ENCODE peak calls at places on chromosomes 7 and 10, in ten cellular contexts. H, C, Y, Z, G, A, U, N, V and J are unnamed samples.

GRCh38 chr7:11830582-11831382 is 1.2 kb downstream of the THSD7A start:
- DNase-seq in A (peak), H (peak), U (no peak), V (peak), Z (no peak), C (no peak), Y (no peak), G (peak), N (peak), J (no peak)

GRCh38 chr7:47759056-47759706 is 177.3 kb upstream of the TNS3 start:
- DNase-seq in A (peak), C (no peak), G (no peak), V (no peak), N (peak), U (no peak), Y (peak), Z (peak), H (no peak), J (no peak)

GRCh38 chr10:75939541-75939940 is 508.1 kb downstream of the LRMDA start:
- DNase-seq in H (no peak), U (no peak), N (no peak), V (no peak), Y (no peak), C (no peak), G (no peak), A (no peak), Z (no peak), J (no peak)

GRCh38 chr7:125127304-125127703 is 197.7 kb upstream of the POT1 start:
- DNase-seq in C (no peak), N (no peak), V (no peak), H (no peak), Z (no peak), U (no peak), Y (no peak), A (no peak), G (no peak), J (no peak)

GRCh38 chr10:77636967-77637473 is 588 bp downstream of the KCNMA1 start:
- DNase-seq in C (no peak), H (no peak), Y (no peak), V (no peak), U (no peak), A (no peak), N (no peak), G (no peak), Z (no peak), J (no peak)

GRCh38 chr7:8549043-8549442 is 115.6 kb downstream of the NXPH1 start:
- DNase-seq in V (no peak), A (no peak), Z (no peak), H (no peak), U (no peak), G (no peak), Y (no peak), C (no peak), N (no peak), J (no peak)

GRCh38 chr7:115240242-115240641 is 318.3 kb downstream of the MDFIC start:
- DNase-seq in C (no peak), V (no peak), H (no peak), A (no peak), G (no peak), N (no peak), Y (no peak), U (no peak), Z (no peak), J (no peak)

GRCh38 chr10:49284356-49284755 is 14.6 kb upstream of the C10orf71 start:
- DNase-seq in Z (no peak), N (no peak), A (no peak), U (no peak), Y (no peak), C (no peak), H (no peak), V (no peak), G (no peak), J (no peak)

GRCh38 chr7:43112088-43112940 is at the start of gene HECW1:
- DNase-seq in A (no peak), Z (no peak), Y (no peak), C (no peak), V (no peak), N (peak), U (no peak), H (no peak), G (no peak), J (peak)

GRCh38 chr10:6958254-6958653 is 378.2 kb upstream of the PRKCQ start:
- DNase-seq in H (no peak), G (no peak), C (no peak), V (no peak), A (no peak), Y (no peak), Z (peak), U (no peak), N (no peak), J (no peak)

GRCh38 chr7:116169060-116169459 is 41.3 kb upstream of the TES start:
- DNase-seq in A (peak), H (peak), Y (peak), N (no peak), C (no peak), U (no peak), V (no peak), G (no peak), Z (no peak), J (no peak)

GRCh38 chr10:30059209-30060107 is at the start of gene JCAD:
- DNase-seq in H (no peak), U (peak), A (peak), Y (peak), N (peak), V (peak), C (peak), G (no peak), Z (peak), J (no peak)

GRCh38 chr7:71145906-71146901 is 14.3 kb downstream of the GALNT17 start:
- DNase-seq in Z (no peak), G (no peak), N (no peak), V (no peak), U (no peak), A (no peak), H (no peak), C (no peak), Y (no peak), J (no peak)

GRCh38 chr7:130298927-130299326 is 6.0 kb downstream of the CPA4 start:
- DNase-seq in N (no peak), A (no peak), G (no peak), U (no peak), V (no peak), C (no peak), Z (no peak), Y (no peak), H (no peak), J (no peak)

GRCh38 chr10:33566426-33566825 is 232.0 kb upstream of the NRP1 start:
- DNase-seq in V (no peak), U (no peak), Y (no peak), N (no peak), A (no peak), H (no peak), Z (no peak), G (no peak), C (no peak), J (no peak)

GRCh38 chr7:151891182-151891581 is 14.3 kb upstream of the PRKAG2 start:
- DNase-seq in V (no peak), H (no peak), Y (no peak), C (no peak), G (no peak), U (no peak), Z (no peak), A (no peak), N (no peak), J (no peak)

GRCh38 chr7:73983437-73984164 is 44.4 kb upstream of the ELN start:
- DNase-seq in V (no peak), U (no peak), N (no peak), A (no peak), C (no peak), Y (no peak), Z (no peak), H (no peak), G (peak), J (no peak)

GRCh38 chr7:111763221-111763791 is 201.0 kb upstream of the IMMP2L start:
- DNase-seq in A (peak), V (peak), C (no peak), H (peak), U (no peak), G (peak), N (peak), Z (peak), Y (peak), J (no peak)

GRCh38 chr10:45151467-45152214 is 150.9 kb downstream of the ZNF22 start:
- DNase-seq in A (no peak), Z (no peak), G (no peak), N (no peak), H (no peak), C (no peak), Y (no peak), U (no peak), V (no peak), J (no peak)

GRCh38 chr10:114600067-114600466 is 58.0 kb downstream of the ABLIM1 start:
- DNase-seq in V (no peak), Y (no peak), Z (no peak), A (no peak), H (no peak), G (no peak), U (no peak), N (no peak), C (no peak), J (no peak)

GRCh38 chr10:11745045-11745444 is 2.9 kb downstream of the ECHDC3 start:
- DNase-seq in Z (no peak), Y (no peak), N (no peak), U (no peak), H (no peak), A (no peak), C (no peak), G (no peak), V (no peak), J (no peak)

GRCh38 chr7:149728491-149729375 is 44.7 kb downstream of the ZNF467 start:
- DNase-seq in A (no peak), G (no peak), N (no peak), Y (no peak), H (no peak), C (no peak), U (no peak), Z (no peak), V (no peak), J (no peak)

GRCh38 chr7:152666078-152666477 is 9.9 kb downstream of the XRCC2 start:
- DNase-seq in A (no peak), Y (no peak), H (no peak), G (no peak), U (no peak), C (no peak), V (no peak), N (no peak), Z (no peak), J (no peak)

GRCh38 chr10:59575269-59575668 is 134.4 kb downstream of the SLC16A9 start:
- DNase-seq in C (no peak), A (no peak), Z (no peak), H (no peak), N (peak), V (no peak), G (no peak), Y (no peak), U (no peak), J (no peak)

GRCh38 chr7:129258649-129259389 is 34.0 kb downstream of the AHCYL2 start:
- DNase-seq in U (no peak), H (peak), Z (no peak), N (peak), G (no peak), Y (no peak), C (no peak), V (peak), A (no peak), J (no peak)

GRCh38 chr10:79502561-79503309 is 9.6 kb upstream of the EIF5AL1 start:
- DNase-seq in U (no peak), N (peak), Z (no peak), H (no peak), A (peak), V (no peak), Y (peak), C (no peak), G (no peak), J (no peak)

GRCh38 chr7:115827305-115828045 is 203.1 kb downstream of the TFEC start:
- DNase-seq in A (no peak), H (no peak), N (no peak), U (no peak), G (no peak), Y (no peak), Z (no peak), V (no peak), C (no peak), J (no peak)

GRCh38 chr10:75040576-75040975 is 70.9 kb upstream of the SAMD8 start:
- DNase-seq in H (no peak), G (no peak), Y (no peak), C (no peak), V (no peak), U (no peak), Z (no peak), A (no peak), N (no peak), J (no peak)

GRCh38 chr10:97718659-97719142 is 5.2 kb downstream of the MARVELD1 start:
- DNase-seq in U (no peak), H (peak), N (no peak), C (no peak), A (peak), V (no peak), Z (no peak), Y (peak), G (no peak), J (no peak)

GRCh38 chr7:118046086-118046485 is 137.9 kb upstream of the LSM8 start:
- DNase-seq in H (no peak), U (no peak), G (no peak), V (no peak), A (no peak), N (no peak), Z (no peak), Y (no peak), C (no peak), J (no peak)

GRCh38 chr10:18681971-18682403 is 22.8 kb downstream of the ARL5B start:
- DNase-seq in Y (peak), G (no peak), U (no peak), Z (no peak), V (no peak), N (peak), A (peak), C (no peak), H (peak), J (no peak)

GRCh38 chr7:25863727-25864116 is 288.3 kb upstream of the NFE2L3 start:
- DNase-seq in U (no peak), A (no peak), V (peak), Y (no peak), G (no peak), H (no peak), Z (no peak), C (no peak), N (no peak), J (no peak)

GRCh38 chr10:28859791-28860190 is 182.5 kb downstream of the BAMBI start:
- DNase-seq in N (no peak), Z (no peak), G (no peak), A (no peak), H (no peak), Y (no peak), C (no peak), V (no peak), U (no peak), J (no peak)

GRCh38 chr10:96359616-96360015 is 814 bp upstream of the OPALIN start:
- DNase-seq in Z (no peak), Y (no peak), G (no peak), A (no peak), V (no peak), U (no peak), H (no peak), C (no peak), N (no peak), J (no peak)

GRCh38 chr7:112970771-112971170 is 115.9 kb downstream of the GPR85 start:
- DNase-seq in Y (peak), V (no peak), C (no peak), Z (peak), G (no peak), N (no peak), U (no peak), A (no peak), H (no peak), J (no peak)

GRCh38 chr10:3482200-3482993 is 302.6 kb downstream of the KLF6 start:
- DNase-seq in Y (peak), A (peak), C (no peak), Z (peak), U (no peak), V (peak), G (no peak), N (peak), H (peak), J (no peak)

GRCh38 chr7:27745064-27745583 is 5.2 kb downstream of the TAX1BP1 start:
- DNase-seq in Y (peak), H (peak), U (no peak), C (no peak), G (peak), Z (peak), V (peak), A (peak), N (peak), J (no peak)